ENCODE peak calls at places on chromosomes 5 and 9, in five cellular contexts. One of them, this sample, is unnamed.
A peak's percentile ranks its signal among the peaks of the same experiment; 100 is the strongest.

GRCh38 chr5:37847978-37848425 is 8.2 kb upstream of the GDNF start:
- DNase-seq in psoas muscle: no peak
- DNase-seq in mammary epithelial cell: peak; percentile 94
- DNase-seq in brain microvascular endothelial cell: peak; percentile 34
- DNase-seq in dorsolateral prefrontal cortex: no peak
- DNase-seq in this sample: no peak

GRCh38 chr9:128098017-128098935 is 29.3 kb downstream of the PTGES2 start:
- DNase-seq in psoas muscle: peak; percentile 93
- DNase-seq in mammary epithelial cell: peak; percentile 98
- DNase-seq in dorsolateral prefrontal cortex: peak; percentile 95
- DNase-seq in brain microvascular endothelial cell: peak; percentile 96
- DNase-seq in this sample: peak; percentile 95

GRCh38 chr5:98529321-98529720 is 244.1 kb upstream of the RGMB start:
- DNase-seq in brain microvascular endothelial cell: no peak
- DNase-seq in mammary epithelial cell: no peak
- DNase-seq in dorsolateral prefrontal cortex: no peak
- DNase-seq in psoas muscle: no peak
- DNase-seq in this sample: no peak

GRCh38 chr9:2729003-2729402 is 11.7 kb downstream of the KCNV2 start:
- DNase-seq in brain microvascular endothelial cell: peak; percentile 26
- DNase-seq in dorsolateral prefrontal cortex: no peak
- DNase-seq in mammary epithelial cell: peak; percentile 30
- DNase-seq in psoas muscle: no peak
- DNase-seq in this sample: no peak

GRCh38 chr5:135221187-135221473 is 177.9 kb downstream of the MACROH2A1 start:
- DNase-seq in dorsolateral prefrontal cortex: no peak
- DNase-seq in psoas muscle: no peak
- DNase-seq in brain microvascular endothelial cell: no peak
- DNase-seq in mammary epithelial cell: no peak
- DNase-seq in this sample: no peak

GRCh38 chr9:78025186-78025585 is 6.4 kb downstream of the GNAQ start:
- DNase-seq in mammary epithelial cell: no peak
- DNase-seq in dorsolateral prefrontal cortex: no peak
- DNase-seq in psoas muscle: no peak
- DNase-seq in brain microvascular endothelial cell: no peak
- DNase-seq in this sample: no peak

GRCh38 chr9:77899679-77900354 is 131.8 kb downstream of the GNAQ start:
- DNase-seq in brain microvascular endothelial cell: peak; percentile 66
- DNase-seq in mammary epithelial cell: peak; percentile 82
- DNase-seq in dorsolateral prefrontal cortex: no peak
- DNase-seq in psoas muscle: no peak
- DNase-seq in this sample: no peak

GRCh38 chr9:132247942-132248341 is 86.1 kb downstream of the NTNG2 start:
- DNase-seq in mammary epithelial cell: no peak
- DNase-seq in dorsolateral prefrontal cortex: no peak
- DNase-seq in brain microvascular endothelial cell: no peak
- DNase-seq in psoas muscle: no peak
- DNase-seq in this sample: no peak

GRCh38 chr5:114062940-114063867 is 298.7 kb upstream of the KCNN2 start:
- DNase-seq in dorsolateral prefrontal cortex: no peak
- DNase-seq in brain microvascular endothelial cell: no peak
- DNase-seq in psoas muscle: no peak
- DNase-seq in mammary epithelial cell: no peak
- DNase-seq in this sample: no peak

GRCh38 chr5:125408582-125409069 is 662.2 kb upstream of the ZNF608 start:
- DNase-seq in brain microvascular endothelial cell: peak; percentile 76
- DNase-seq in dorsolateral prefrontal cortex: no peak
- DNase-seq in mammary epithelial cell: peak; percentile 97
- DNase-seq in psoas muscle: peak; percentile 16
- DNase-seq in this sample: no peak

GRCh38 chr5:158456756-158457155 is 597.8 kb upstream of the CLINT1 start:
- DNase-seq in dorsolateral prefrontal cortex: no peak
- DNase-seq in mammary epithelial cell: peak; percentile 85
- DNase-seq in brain microvascular endothelial cell: peak; percentile 94
- DNase-seq in psoas muscle: peak; percentile 25
- DNase-seq in this sample: no peak

GRCh38 chr5:53430618-53431252 is 49.7 kb upstream of the FST start:
- DNase-seq in dorsolateral prefrontal cortex: no peak
- DNase-seq in mammary epithelial cell: peak; percentile 72
- DNase-seq in psoas muscle: no peak
- DNase-seq in brain microvascular endothelial cell: peak; percentile 76
- DNase-seq in this sample: no peak

GRCh38 chr9:93119953-93120845 is 13.9 kb downstream of the NINJ1 start:
- DNase-seq in dorsolateral prefrontal cortex: peak; percentile 79
- DNase-seq in brain microvascular endothelial cell: peak; percentile 87
- DNase-seq in mammary epithelial cell: peak; percentile 92
- DNase-seq in psoas muscle: peak; percentile 96
- DNase-seq in this sample: peak; percentile 94

GRCh38 chr5:42302186-42302585 is 121.1 kb upstream of the GHR start:
- DNase-seq in brain microvascular endothelial cell: no peak
- DNase-seq in psoas muscle: no peak
- DNase-seq in dorsolateral prefrontal cortex: no peak
- DNase-seq in mammary epithelial cell: no peak
- DNase-seq in this sample: no peak

GRCh38 chr5:151125421-151125820 is 32.2 kb downstream of the ANXA6 start:
- DNase-seq in mammary epithelial cell: no peak
- DNase-seq in dorsolateral prefrontal cortex: no peak
- DNase-seq in brain microvascular endothelial cell: no peak
- DNase-seq in psoas muscle: no peak
- DNase-seq in this sample: no peak

GRCh38 chr9:101246691-101247090 is 138.1 kb downstream of the BAAT start:
- DNase-seq in mammary epithelial cell: peak; percentile 1
- DNase-seq in dorsolateral prefrontal cortex: no peak
- DNase-seq in brain microvascular endothelial cell: no peak
- DNase-seq in psoas muscle: no peak
- DNase-seq in this sample: no peak

GRCh38 chr9:122213102-122213588 is 15.6 kb downstream of the LHX6 start:
- DNase-seq in brain microvascular endothelial cell: no peak
- DNase-seq in mammary epithelial cell: no peak
- DNase-seq in psoas muscle: no peak
- DNase-seq in dorsolateral prefrontal cortex: no peak
- DNase-seq in this sample: no peak

GRCh38 chr9:124855944-124856773 is 2.9 kb downstream of the WDR38 start:
- DNase-seq in brain microvascular endothelial cell: no peak
- DNase-seq in psoas muscle: no peak
- DNase-seq in mammary epithelial cell: peak; percentile 35
- DNase-seq in dorsolateral prefrontal cortex: no peak
- DNase-seq in this sample: no peak

GRCh38 chr9:91180930-91181268 is 180.8 kb downstream of the AUH start:
- DNase-seq in dorsolateral prefrontal cortex: no peak
- DNase-seq in mammary epithelial cell: no peak
- DNase-seq in brain microvascular endothelial cell: no peak
- DNase-seq in psoas muscle: no peak
- DNase-seq in this sample: peak; percentile 11

GRCh38 chr9:124202447-124202971 is 55.2 kb upstream of the NEK6 start:
- DNase-seq in brain microvascular endothelial cell: no peak
- DNase-seq in mammary epithelial cell: no peak
- DNase-seq in psoas muscle: peak; percentile 35
- DNase-seq in dorsolateral prefrontal cortex: peak; percentile 55
- DNase-seq in this sample: peak; percentile 62

GRCh38 chr9:84374516-84374915 is 34.0 kb upstream of the SLC28A3 start:
- DNase-seq in brain microvascular endothelial cell: no peak
- DNase-seq in dorsolateral prefrontal cortex: no peak
- DNase-seq in psoas muscle: no peak
- DNase-seq in mammary epithelial cell: no peak
- DNase-seq in this sample: no peak

GRCh38 chr5:158498959-158499679 is 600.6 kb downstream of the EBF1 start:
- DNase-seq in psoas muscle: no peak
- DNase-seq in brain microvascular endothelial cell: no peak
- DNase-seq in mammary epithelial cell: no peak
- DNase-seq in dorsolateral prefrontal cortex: no peak
- DNase-seq in this sample: no peak

GRCh38 chr9:92607773-92608172 is 62.2 kb downstream of the IPPK start:
- DNase-seq in brain microvascular endothelial cell: no peak
- DNase-seq in psoas muscle: no peak
- DNase-seq in dorsolateral prefrontal cortex: no peak
- DNase-seq in mammary epithelial cell: no peak
- DNase-seq in this sample: no peak

GRCh38 chr5:68334550-68334880 is 119.0 kb downstream of the PIK3R1 start:
- DNase-seq in mammary epithelial cell: no peak
- DNase-seq in psoas muscle: no peak
- DNase-seq in brain microvascular endothelial cell: no peak
- DNase-seq in dorsolateral prefrontal cortex: no peak
- DNase-seq in this sample: no peak

DNA sequence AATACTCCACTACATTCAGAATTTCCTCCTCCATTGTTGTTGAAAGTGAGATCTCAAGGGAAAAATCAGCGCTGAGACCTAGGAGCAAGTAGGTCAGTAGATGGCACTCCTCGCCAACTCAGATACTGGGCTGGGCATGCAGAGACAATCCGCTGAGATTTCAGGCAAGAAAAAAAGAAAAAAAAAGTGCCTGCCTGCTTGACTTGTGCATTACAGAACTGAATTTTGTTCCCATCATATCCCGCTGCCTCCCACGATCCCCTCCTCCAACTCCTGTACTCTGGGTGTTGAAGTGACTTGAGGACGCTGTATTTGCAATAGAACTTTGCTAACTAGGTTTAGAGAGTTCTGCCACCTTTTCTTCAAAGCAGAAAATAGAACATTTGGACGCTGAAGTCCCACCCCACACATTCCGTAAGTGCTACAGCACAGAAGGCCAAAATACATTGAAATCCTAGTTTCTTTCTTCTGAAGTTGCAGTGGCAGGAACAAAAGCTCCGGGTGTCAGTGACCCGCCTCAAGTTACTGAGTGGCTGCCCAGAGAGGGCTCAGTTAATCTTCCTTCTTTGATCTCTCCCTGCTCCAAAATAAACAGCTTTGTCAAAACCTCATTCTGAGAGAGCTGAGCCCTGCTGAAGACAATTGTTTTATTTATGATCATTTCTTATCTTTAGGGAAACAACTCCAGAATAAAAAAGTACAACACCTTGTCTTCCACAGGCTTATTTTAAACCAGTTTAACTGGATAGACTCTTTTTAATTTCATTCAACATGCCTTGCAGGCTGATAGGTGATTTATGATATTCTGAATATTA is 265.7 kb downstream of the MLLT3 start:
- DNase-seq in mammary epithelial cell: peak; percentile 70
- DNase-seq in dorsolateral prefrontal cortex: peak; percentile 72
- DNase-seq in brain microvascular endothelial cell: peak; percentile 77
- DNase-seq in psoas muscle: peak; percentile 33
- DNase-seq in this sample: peak; percentile 57
- TF ChIP-seq CTCF in mammary epithelial cell: peak; percentile 85
- TF ChIP-seq CTCF in dorsolateral prefrontal cortex: peak; percentile 70
- TF ChIP-seq CTCF in brain microvascular endothelial cell: peak; percentile 76
- TF ChIP-seq CTCF in psoas muscle: peak; percentile 65
- TF ChIP-seq CTCF in this sample: peak; percentile 68

DNA sequence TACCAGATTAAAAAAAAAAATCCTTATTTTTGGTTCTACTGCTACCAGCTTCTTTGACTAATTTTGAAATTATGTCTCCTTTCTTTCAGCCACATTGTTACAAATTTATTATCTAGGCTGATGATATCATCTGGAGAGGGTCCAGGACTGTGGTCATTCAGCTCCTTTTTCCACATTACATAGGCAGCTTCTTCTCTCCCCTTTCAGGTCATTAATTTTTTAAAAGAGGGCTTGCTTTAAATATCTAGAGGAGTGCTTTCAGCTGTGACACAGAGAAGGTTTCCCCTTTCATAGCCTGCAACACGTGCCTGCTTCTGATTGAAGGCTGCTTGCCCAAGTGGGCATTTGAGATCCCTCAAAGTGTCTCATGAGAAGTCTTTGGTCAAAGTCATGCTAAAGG is 155.7 kb upstream of the PAPPA start:
- DNase-seq in psoas muscle: no peak
- DNase-seq in dorsolateral prefrontal cortex: no peak
- DNase-seq in brain microvascular endothelial cell: peak; percentile 81
- DNase-seq in mammary epithelial cell: peak; percentile 28
- DNase-seq in this sample: no peak
- H3K27ac ChIP-seq in psoas muscle: peak overlapping the region; percentile 53
- H3K27ac ChIP-seq in dorsolateral prefrontal cortex: no peak overlapping the region
- H3K27ac ChIP-seq in brain microvascular endothelial cell: peak overlapping the region; percentile 82
- H3K27ac ChIP-seq in mammary epithelial cell: no peak overlapping the region
- H3K27ac ChIP-seq in this sample: no peak overlapping the region

DNA sequence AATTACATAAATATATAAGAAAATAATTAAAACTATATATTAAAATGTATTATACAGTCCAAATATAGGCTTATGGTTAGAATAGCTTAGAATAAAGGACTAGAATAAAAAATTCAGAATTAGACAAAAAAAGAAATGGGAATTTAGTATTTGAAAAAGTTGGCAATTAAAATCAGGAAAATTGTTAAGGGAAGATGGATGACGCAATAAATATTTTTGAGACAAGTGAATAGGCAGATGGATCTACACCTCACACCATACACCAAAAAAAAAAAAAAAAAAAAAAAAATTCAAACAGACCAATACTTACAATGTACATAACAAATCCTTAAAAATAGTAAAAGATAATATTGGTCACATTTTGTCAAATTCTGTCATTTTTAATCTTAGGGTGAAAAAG is 200.7 kb downstream of the TMEM232 start:
- DNase-seq in dorsolateral prefrontal cortex: no peak
- DNase-seq in brain microvascular endothelial cell: no peak
- DNase-seq in psoas muscle: no peak
- DNase-seq in mammary epithelial cell: no peak
- DNase-seq in this sample: no peak
- H3K4me3 ChIP-seq in dorsolateral prefrontal cortex: no peak overlapping the region
- H3K4me3 ChIP-seq in brain microvascular endothelial cell: no peak overlapping the region
- H3K4me3 ChIP-seq in psoas muscle: no peak overlapping the region
- H3K4me3 ChIP-seq in mammary epithelial cell: no peak overlapping the region
- H3K4me3 ChIP-seq in this sample: no peak overlapping the region

GRCh38 chr5:59543826-59544442 is 349.6 kb downstream of the PDE4D start:
- DNase-seq in dorsolateral prefrontal cortex: no peak
- DNase-seq in brain microvascular endothelial cell: no peak
- DNase-seq in psoas muscle: peak; percentile 30
- DNase-seq in mammary epithelial cell: no peak
- DNase-seq in this sample: no peak

GRCh38 chr5:59540366-59540765 is 353.2 kb downstream of the PDE4D start:
- DNase-seq in mammary epithelial cell: no peak
- DNase-seq in psoas muscle: no peak
- DNase-seq in dorsolateral prefrontal cortex: peak; percentile 33
- DNase-seq in brain microvascular endothelial cell: no peak
- DNase-seq in this sample: no peak

GRCh38 chr5:59547731-59548130 is 345.8 kb downstream of the PDE4D start:
- DNase-seq in dorsolateral prefrontal cortex: no peak
- DNase-seq in psoas muscle: no peak
- DNase-seq in mammary epithelial cell: no peak
- DNase-seq in brain microvascular endothelial cell: peak; percentile 22
- DNase-seq in this sample: no peak

GRCh38 chr5:59544573-59544972 is 349.0 kb downstream of the PDE4D start:
- DNase-seq in dorsolateral prefrontal cortex: no peak
- DNase-seq in psoas muscle: no peak
- DNase-seq in brain microvascular endothelial cell: no peak
- DNase-seq in mammary epithelial cell: no peak
- DNase-seq in this sample: no peak

GRCh38 chr5:59542841-59543825 is 350.4 kb downstream of the PDE4D start:
- DNase-seq in dorsolateral prefrontal cortex: no peak
- DNase-seq in mammary epithelial cell: no peak
- DNase-seq in psoas muscle: peak; percentile 51
- DNase-seq in brain microvascular endothelial cell: peak; percentile 22
- DNase-seq in this sample: no peak
- TF ChIP-seq CTCF in dorsolateral prefrontal cortex: no peak
- TF ChIP-seq CTCF in mammary epithelial cell: no peak
- TF ChIP-seq CTCF in psoas muscle: no peak
- TF ChIP-seq CTCF in brain microvascular endothelial cell: no peak
- TF ChIP-seq CTCF in this sample: no peak

GRCh38 chr5:148011407-148012124 is 52.2 kb upstream of the SPINK5 start:
- DNase-seq in dorsolateral prefrontal cortex: no peak
- DNase-seq in psoas muscle: no peak
- DNase-seq in mammary epithelial cell: peak; percentile 92
- DNase-seq in brain microvascular endothelial cell: peak; percentile 14
- DNase-seq in this sample: no peak
- H3K27ac ChIP-seq in dorsolateral prefrontal cortex: no peak overlapping the region
- H3K27ac ChIP-seq in psoas muscle: no peak overlapping the region
- H3K27ac ChIP-seq in mammary epithelial cell: peak overlapping the region; percentile 18
- H3K27ac ChIP-seq in brain microvascular endothelial cell: no peak overlapping the region
- H3K27ac ChIP-seq in this sample: no peak overlapping the region

This sample was measured in lung.